ENCODE peak calls at places on chromosomes 4 and X, in five cellular contexts. U is T-helper 1 cell; T is A172; F is activated T-cell treated with anti-CD3 and anti-CD28 coated beads, Interleukin-2, amount 50 U/mL, for 72 hours; O is progenitor cell of endocrine pancreas. A is an unnamed sample.
A peak's percentile ranks its signal among the peaks of the same experiment; 100 is the strongest.

GRCh38 chr4:83708500-83709175 is 172.7 kb downstream of the GPAT3 start:
- DNase-seq in U (no peak), T (no peak), F (no peak), O (no peak), A (no peak)

GRCh38 chr4:81845761-81846160 is 374.1 kb upstream of the RASGEF1B start:
- DNase-seq in U (no peak), T (no peak), F (no peak), O (no peak), A (no peak)

GRCh38 chrX:66914082-66914481 is 275.2 kb upstream of the EDA2R start:
- DNase-seq in U (no peak), T (no peak), F (no peak), O (no peak), A (no peak)

GRCh38 chrX:71095033-71095432 is 618 bp upstream of the FOXO4 start:
- DNase-seq in U (no peak), T (no peak), F (no peak), O (no peak), A (no peak)

GRCh38 chrX:30910124-30910860 is 21.2 kb upstream of the TAB3 start:
- DNase-seq in U (no peak), T (peak; percentile 55), F (peak; percentile 45), O (no peak), A (no peak)

GRCh38 chrX:131264665-131265064 is 24.4 kb downstream of the IGSF1 start:
- DNase-seq in U (no peak), T (no peak), F (no peak), O (no peak), A (no peak)

GRCh38 chr4:76571274-76571673 is 136.2 kb downstream of the SHROOM3 start:
- DNase-seq in U (no peak), T (no peak), F (no peak), O (no peak), A (no peak)

GRCh38 chr4:10608501-10609219 is 75.9 kb downstream of the CLNK start:
- DNase-seq in U (no peak), T (no peak), F (no peak), O (no peak), A (no peak)

GRCh38 chr4:8817813-8818062 is 53.9 kb downstream of the HMX1 start:
- DNase-seq in U (no peak), T (no peak), F (no peak), O (peak; percentile 3), A (no peak)

GRCh38 chr4:8346838-8347605 is 77.5 kb downstream of the HTRA3 start:
- DNase-seq in U (no peak), T (no peak), F (no peak), O (no peak), A (no peak)

GRCh38 chr4:7898385-7898784 is 41.3 kb downstream of the AFAP1 start:
- DNase-seq in U (no peak), T (no peak), F (no peak), O (no peak), A (no peak)

GRCh38 chrX:150569155-150569477 is 695 bp downstream of the MTM1 start:
- DNase-seq in U (peak; percentile 24), T (no peak), F (peak; percentile 45), O (no peak), A (no peak)

GRCh38 chr4:152454398-152455011 is 81.4 kb downstream of the FBXW7 start:
- DNase-seq in U (no peak), T (peak; percentile 11), F (no peak), O (no peak), A (no peak)

GRCh38 chrX:40109288-40110008 is 11.7 kb upstream of the BCOR start:
- DNase-seq in U (no peak), T (no peak), F (no peak), O (peak; percentile 40), A (no peak)

GRCh38 chrX:55127692-55128091 is 38.9 kb downstream of the PAGE2 start:
- DNase-seq in U (no peak), T (no peak), F (no peak), O (no peak), A (no peak)

GRCh38 chrX:154800508-154801207 is 4.6 kb downstream of the MPP1 start:
- DNase-seq in U (no peak), T (no peak), F (no peak), O (no peak), A (no peak)

GRCh38 chr4:100189820-100190642 is at the start of gene DDIT4L:
- DNase-seq in U (no peak), T (no peak), F (peak; percentile 27), O (peak; percentile 49), A (no peak)

GRCh38 chr4:29047341-29048041 is 1672.7 kb upstream of the PCDH7 start:
- DNase-seq in U (no peak), T (no peak), F (no peak), O (no peak), A (no peak)

GRCh38 chr4:155758500-155759371 is at the start of gene GUCY1B1:
- DNase-seq in U (peak; percentile 27), T (peak; percentile 94), F (peak; percentile 86), O (peak; percentile 70), A (peak; percentile 74)

GRCh38 chrX:130081421-130082045 is 28.8 kb downstream of the ELF4 start:
- DNase-seq in U (no peak), T (no peak), F (no peak), O (no peak), A (no peak)

GRCh38 chrX:71612256-71612655 is 6.1 kb downstream of the CXCR3 start:
- DNase-seq in U (no peak), T (no peak), F (no peak), O (no peak), A (no peak)

GRCh38 chr4:54660145-54660535 is 2.4 kb downstream of the KIT start:
- DNase-seq in U (no peak), T (no peak), F (no peak), O (no peak), A (peak; percentile 69)

GRCh38 chr4:154559931-154560801 is 2.6 kb upstream of the FGB start:
- DNase-seq in U (no peak), T (no peak), F (no peak), O (no peak), A (no peak)

GRCh38 chr4:152265149-152265621 is 270.7 kb downstream of the FBXW7 start:
- DNase-seq in U (no peak), T (peak; percentile 72), F (no peak), O (no peak), A (peak; percentile 93)

GRCh38 chr4:110611968-110612447 is 10.9 kb downstream of the PITX2 start:
- DNase-seq in U (no peak), T (no peak), F (no peak), O (no peak), A (no peak)

GRCh38 chrX:152865232-152865920 is 32.5 kb upstream of the ZNF185 start:
- DNase-seq in U (no peak), T (no peak), F (no peak), O (no peak), A (no peak)